ENCODE peak calls at places on chromosomes 13 and 19, in six cellular contexts. One of them, this sample, is unnamed.

GRCh38 chr13:109723046-109723445 is 63.3 kb downstream of the IRS2 start:
- DNase-seq in mesendoderm: no peak
- DNase-seq in H1: no peak
- DNase-seq in mesenchymal stem cell: no peak
- DNase-seq in neuronal stem cell: no peak
- DNase-seq in IMR-90: no peak
- DNase-seq in this sample: no peak

GRCh38 chr13:106533940-106534843 is 1.3 kb downstream of the EFNB2 start:
- DNase-seq in IMR-90: peak; percentile 63
- DNase-seq in H1: peak; percentile 72
- DNase-seq in mesenchymal stem cell: peak; percentile 83
- DNase-seq in mesendoderm: peak; percentile 78
- DNase-seq in neuronal stem cell: no peak
- DNase-seq in this sample: no peak

GRCh38 chr13:40189426-40189825 is 477.0 kb downstream of the FOXO1 start:
- DNase-seq in IMR-90: no peak
- DNase-seq in neuronal stem cell: no peak
- DNase-seq in mesendoderm: no peak
- DNase-seq in H1: no peak
- DNase-seq in mesenchymal stem cell: no peak
- DNase-seq in this sample: no peak

GRCh38 chr13:111662895-111663294 is 342.5 kb downstream of the TEX29 start:
- DNase-seq in mesendoderm: no peak
- DNase-seq in mesenchymal stem cell: no peak
- DNase-seq in H1: no peak
- DNase-seq in IMR-90: no peak
- DNase-seq in neuronal stem cell: no peak
- DNase-seq in this sample: no peak

GRCh38 chr19:3153286-3154230 is 17.7 kb downstream of the GNA15 start:
- DNase-seq in neuronal stem cell: no peak
- DNase-seq in IMR-90: no peak
- DNase-seq in H1: no peak
- DNase-seq in mesenchymal stem cell: no peak
- DNase-seq in mesendoderm: no peak
- DNase-seq in this sample: no peak

GRCh38 chr13:49781791-49782190 is 10.7 kb downstream of the KPNA3 start:
- DNase-seq in H1: no peak
- DNase-seq in neuronal stem cell: no peak
- DNase-seq in IMR-90: no peak
- DNase-seq in mesenchymal stem cell: no peak
- DNase-seq in mesendoderm: no peak
- DNase-seq in this sample: no peak

GRCh38 chr19:55080121-55080914 is 4.6 kb downstream of the EPS8L1 start:
- DNase-seq in mesenchymal stem cell: peak; percentile 75
- DNase-seq in IMR-90: peak; percentile 55
- DNase-seq in H1: peak; percentile 94
- DNase-seq in mesendoderm: peak; percentile 89
- DNase-seq in neuronal stem cell: no peak
- DNase-seq in this sample: peak; percentile 92

GRCh38 chr13:110915874-110916670 is 1.2 kb upstream of the ANKRD10 start:
- DNase-seq in mesenchymal stem cell: peak; percentile 89
- DNase-seq in IMR-90: peak; percentile 64
- DNase-seq in H1: no peak
- DNase-seq in mesendoderm: no peak
- DNase-seq in neuronal stem cell: no peak
- DNase-seq in this sample: no peak

DNA sequence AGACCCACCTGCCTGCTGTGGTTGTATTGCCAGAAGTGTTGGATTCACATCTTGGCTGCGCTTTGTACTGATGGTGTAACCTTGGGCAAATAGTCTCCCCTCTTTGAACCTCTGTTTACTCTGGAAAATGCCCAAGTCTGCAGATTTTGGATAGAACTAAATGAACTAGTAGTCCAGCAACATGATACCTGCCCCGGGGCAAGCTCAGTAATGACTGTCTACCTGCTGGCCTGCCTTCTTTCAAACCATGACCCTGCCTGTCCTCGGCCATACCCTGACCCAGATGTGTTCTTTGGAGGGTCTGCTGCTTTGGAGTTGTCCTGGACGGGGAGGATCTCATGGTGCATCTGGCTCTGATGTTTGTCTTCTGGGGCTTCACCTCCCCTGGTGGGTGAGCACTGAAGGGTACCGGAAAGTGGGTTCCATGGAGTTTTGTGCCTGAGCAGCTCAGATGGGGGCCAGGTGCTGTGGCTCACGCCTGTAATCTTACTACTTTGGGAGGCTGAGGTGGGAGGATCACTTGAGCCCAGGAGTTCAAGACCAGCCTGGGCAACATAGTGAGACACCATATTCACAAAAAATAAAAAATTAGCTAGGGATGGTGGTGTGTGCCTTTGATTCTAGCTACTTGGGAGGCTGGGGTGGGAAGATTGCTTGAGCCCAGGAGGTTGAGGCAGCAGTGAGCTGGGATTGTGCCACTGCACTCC is 59.5 kb downstream of the TNFRSF19 start:
- DNase-seq in mesenchymal stem cell: no peak
- DNase-seq in H1: no peak
- DNase-seq in IMR-90: no peak
- DNase-seq in mesendoderm: no peak
- DNase-seq in neuronal stem cell: no peak
- DNase-seq in this sample: no peak
- H4K8ac ChIP-seq in mesenchymal stem cell: no peak overlapping the region
- H4K8ac ChIP-seq in H1: no peak overlapping the region
- H4K8ac ChIP-seq in IMR-90: no peak overlapping the region
- H4K8ac ChIP-seq in mesendoderm: no peak overlapping the region
- H4K8ac ChIP-seq in neuronal stem cell: no peak overlapping the region
- H4K8ac ChIP-seq in this sample: no peak overlapping the region

DNA sequence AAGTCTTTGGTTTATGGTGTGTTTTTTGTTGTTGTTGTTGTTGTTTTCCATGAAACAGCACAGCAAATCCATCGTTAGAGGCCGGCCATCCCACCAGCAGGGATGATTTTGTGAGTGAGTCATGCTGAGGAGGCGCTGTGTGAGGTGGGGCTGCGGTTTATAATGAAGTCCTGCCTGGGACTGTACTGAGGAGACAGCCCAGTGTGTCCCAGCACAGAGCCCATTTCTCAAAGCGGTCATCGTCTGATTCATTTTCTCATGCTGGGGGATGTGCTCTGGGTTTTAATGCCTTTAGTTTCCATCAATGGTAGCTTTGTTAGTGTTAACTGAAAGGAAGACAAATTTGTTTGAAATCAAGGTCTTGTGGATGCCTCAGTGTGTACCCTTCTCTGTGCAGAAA is 129.3 kb upstream of the SERP2 start:
- DNase-seq in mesendoderm: no peak
- DNase-seq in neuronal stem cell: no peak
- DNase-seq in H1: no peak
- DNase-seq in mesenchymal stem cell: peak; percentile 91
- DNase-seq in IMR-90: peak; percentile 81
- DNase-seq in this sample: no peak
- H2BK120ac ChIP-seq in mesendoderm: no peak overlapping the region
- H2BK120ac ChIP-seq in neuronal stem cell: no peak overlapping the region
- H2BK120ac ChIP-seq in H1: no peak overlapping the region
- H2BK120ac ChIP-seq in mesenchymal stem cell: peak overlapping the region; percentile 54
- H2BK120ac ChIP-seq in IMR-90: peak overlapping the region; percentile 67
- H2BK120ac ChIP-seq in this sample: no peak overlapping the region

DNA sequence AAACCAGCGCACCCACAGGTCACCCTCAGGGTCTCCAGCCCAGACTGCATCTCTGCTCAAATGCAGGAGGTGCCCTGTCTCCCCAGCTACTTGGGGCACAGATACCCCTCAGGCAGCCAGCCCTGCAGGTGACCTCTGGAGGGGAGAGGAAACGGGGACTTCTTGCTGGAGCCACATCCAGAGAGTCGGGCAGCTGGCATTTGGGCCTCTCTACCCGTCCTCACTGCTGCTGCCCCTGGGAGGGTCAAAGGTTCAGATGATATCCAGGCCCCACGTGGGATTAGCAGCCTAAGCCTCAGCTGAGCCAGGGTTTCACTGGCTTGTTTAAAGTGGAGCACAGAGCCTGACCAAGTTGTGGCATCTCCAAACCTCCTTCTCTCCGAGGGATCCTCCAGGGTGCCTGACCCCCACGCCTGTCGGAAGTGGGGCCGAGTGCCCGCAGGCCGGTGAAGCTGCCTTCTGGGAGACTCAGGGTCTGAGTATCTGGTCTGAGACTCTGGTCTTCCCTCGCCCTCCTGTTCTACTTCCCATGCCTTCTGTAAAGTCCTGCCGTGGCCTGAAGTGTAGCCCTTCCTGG is 2.2 kb downstream of the RASA3 start:
- DNase-seq in H1: no peak
- DNase-seq in mesendoderm: no peak
- DNase-seq in mesenchymal stem cell: peak; percentile 44
- DNase-seq in IMR-90: no peak
- DNase-seq in neuronal stem cell: no peak
- DNase-seq in this sample: no peak
- H3K4ac ChIP-seq in H1: no peak overlapping the region
- H3K4ac ChIP-seq in mesendoderm: no peak overlapping the region
- H3K4ac ChIP-seq in mesenchymal stem cell: peak overlapping the region; percentile 88
- H3K4ac ChIP-seq in IMR-90: peak overlapping the region; percentile 95
- H3K4ac ChIP-seq in neuronal stem cell: no peak overlapping the region
- H3K4ac ChIP-seq in this sample: no peak overlapping the region

DNA sequence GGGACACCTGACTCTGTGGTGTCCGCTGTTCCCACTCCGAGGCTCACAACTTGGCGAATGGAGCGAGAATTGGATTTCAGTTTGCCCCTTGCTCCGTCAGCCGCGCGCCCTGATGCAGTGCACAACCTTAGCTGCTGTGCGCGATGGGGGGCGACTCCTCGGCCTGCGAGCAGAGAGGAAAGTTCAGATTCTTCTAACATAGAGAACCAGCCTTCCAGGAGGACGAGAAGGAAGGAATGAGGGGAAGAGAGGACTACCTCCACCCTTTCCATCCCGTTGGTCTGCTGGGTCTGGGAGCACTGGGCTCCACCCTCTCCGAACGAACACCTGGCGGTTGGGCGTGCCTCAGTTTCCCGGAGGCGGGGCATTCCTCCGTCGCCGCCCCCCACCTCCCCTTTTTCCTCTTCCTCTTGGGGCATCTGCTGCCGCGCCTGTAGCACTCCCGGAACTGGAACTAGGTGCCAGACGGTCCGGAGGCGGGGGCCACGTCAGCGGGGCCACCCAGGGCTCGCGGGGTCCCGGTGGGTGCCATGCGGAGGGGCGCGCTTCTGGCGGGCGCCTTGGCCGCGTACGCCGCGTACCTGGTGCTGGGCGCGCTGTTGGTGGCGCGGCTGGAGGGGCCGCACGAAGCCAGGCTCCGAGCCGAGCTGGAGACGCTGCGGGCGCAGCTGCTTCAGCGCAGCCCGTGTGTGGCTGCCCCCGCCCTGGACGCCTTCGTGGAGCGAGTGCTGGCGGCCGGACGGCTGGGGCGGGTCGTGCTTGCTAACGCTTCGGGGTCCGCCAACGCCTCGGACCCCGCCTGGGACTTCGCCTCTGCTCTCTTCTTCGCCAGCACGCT is at the start of gene KCNK6:
- DNase-seq in IMR-90: no peak
- DNase-seq in mesenchymal stem cell: peak; percentile 32
- DNase-seq in neuronal stem cell: no peak
- DNase-seq in H1: peak; percentile 87
- DNase-seq in mesendoderm: peak; percentile 34
- DNase-seq in this sample: peak; percentile 78
- H4K8ac ChIP-seq in IMR-90: peak within 1 kb of the TSS; percentile 86
- H4K8ac ChIP-seq in mesenchymal stem cell: peak within 1 kb of the TSS; percentile 94
- H4K8ac ChIP-seq in neuronal stem cell: no peak within 1 kb of the TSS
- H4K8ac ChIP-seq in H1: peak within 1 kb of the TSS; percentile 86
- H4K8ac ChIP-seq in mesendoderm: no peak within 1 kb of the TSS
- H4K8ac ChIP-seq in this sample: no peak within 1 kb of the TSS